ENCODE peak calls at places on chromosomes 6 and 20, in ten cellular contexts. J is ovary, Z is adrenal gland, D is uterus, S is H54, N is breast epithelium, R is transverse colon, M is stomach, B is A549, I is body of pancreas. A is an unnamed sample.

GRCh38 chr6:14736231-14736953 is 509.5 kb upstream of the JARID2 start:
- DNase-seq in B (no peak), S (no peak), I (no peak), N (no peak), M (no peak), R (no peak), D (no peak), J (no peak), Z (no peak), A (no peak)

GRCh38 chr6:37496951-37497885 is 2.5 kb downstream of the CCDC167 start:
- DNase-seq in R (no peak), D (no peak), N (no peak), J (no peak), S (no peak), B (no peak), I (no peak), Z (no peak), M (no peak), A (no peak)

GRCh38 chr6:161683400-161683799 is 409.5 kb upstream of the AGPAT4 start:
- DNase-seq in R (no peak), M (no peak), S (no peak), J (no peak), B (no peak), D (no peak), Z (no peak), N (no peak), I (peak), A (no peak)

GRCh38 chr6:83853968-83854501 is 875 bp downstream of the RIPPLY2 start:
- DNase-seq in Z (no peak), J (no peak), R (no peak), N (no peak), I (no peak), M (no peak), D (no peak), S (no peak), B (no peak), A (no peak)

GRCh38 chr6:2695464-2696095 is 55.1 kb downstream of the MYLK4 start:
- DNase-seq in I (no peak), S (no peak), N (no peak), R (no peak), D (no peak), B (no peak), J (no peak), M (no peak), Z (no peak), A (no peak)

GRCh38 chr6:11350294-11350693 is 117.8 kb upstream of the NEDD9 start:
- DNase-seq in S (no peak), D (no peak), J (no peak), M (no peak), B (no peak), Z (no peak), R (no peak), I (no peak), N (no peak), A (no peak)

GRCh38 chr6:151475653-151476523 is 17.9 kb upstream of the CCDC170 start:
- DNase-seq in D (no peak), J (no peak), S (no peak), R (peak), N (no peak), Z (peak), I (no peak), M (peak), B (peak), A (no peak)

GRCh38 chr6:74117113-74117512 is 421.1 kb downstream of the CD109 start:
- DNase-seq in I (no peak), N (no peak), D (no peak), J (no peak), M (no peak), S (no peak), R (no peak), B (no peak), Z (no peak), A (no peak)

GRCh38 chr6:34957184-34957904 is 68.3 kb downstream of the ANKS1A start:
- DNase-seq in I (no peak), D (no peak), B (no peak), S (no peak), M (no peak), N (no peak), Z (no peak), R (no peak), J (no peak), A (no peak)

GRCh38 chr6:100633096-100633766 is 168.5 kb upstream of the SIM1 start:
- DNase-seq in I (no peak), R (no peak), B (peak), S (peak), J (no peak), N (no peak), D (no peak), Z (no peak), M (no peak), A (no peak)

GRCh38 chr6:39037707-39038106 is 10.9 kb upstream of the GLP1R start:
- DNase-seq in R (no peak), S (no peak), B (no peak), Z (no peak), I (no peak), J (no peak), D (no peak), N (no peak), M (no peak), A (no peak)

GRCh38 chr20:3101737-3102574 is 17.4 kb upstream of the AVP start:
- DNase-seq in I (no peak), S (no peak), D (no peak), M (no peak), B (no peak), J (no peak), R (peak), Z (no peak), N (no peak), A (no peak)

GRCh38 chr20:34299925-34300806 is 3.0 kb downstream of the AHCY start:
- DNase-seq in I (no peak), N (no peak), R (no peak), S (no peak), M (no peak), B (no peak), D (no peak), J (no peak), Z (no peak), A (no peak)

GRCh38 chr6:157036245-157036681 is 259.1 kb downstream of the ARID1B start:
- DNase-seq in R (no peak), D (no peak), S (no peak), J (no peak), M (peak), N (no peak), B (no peak), I (no peak), Z (no peak), A (no peak)

GRCh38 chr6:102732908-102733307 is 1339.4 kb downstream of the GRIK2 start:
- DNase-seq in M (no peak), N (no peak), R (no peak), S (peak), B (no peak), D (no peak), I (no peak), Z (no peak), J (no peak), A (no peak)

GRCh38 chr6:22147983-22148797 is 148.6 kb downstream of the PRL start:
- DNase-seq in N (peak), J (peak), I (peak), B (no peak), R (no peak), D (no peak), M (no peak), Z (no peak), S (peak), A (no peak)

GRCh38 chr6:170032197-170032596 is 258.7 kb downstream of the DLL1 start:
- DNase-seq in J (peak), Z (no peak), I (peak), D (peak), S (no peak), B (no peak), N (peak), M (peak), R (peak), A (peak)

GRCh38 chr6:168264593-168265335 is 54.8 kb downstream of the DACT2 start:
- DNase-seq in R (no peak), D (no peak), M (no peak), B (no peak), N (no peak), S (no peak), J (peak), Z (no peak), I (no peak), A (peak)

GRCh38 chr6:10341605-10342004 is 73.3 kb downstream of the TFAP2A start:
- DNase-seq in Z (no peak), B (no peak), I (no peak), N (no peak), J (no peak), D (no peak), R (no peak), M (no peak), S (no peak), A (no peak)

GRCh38 chr6:30500421-30501069 is 11.2 kb downstream of the HLA-E start:
- DNase-seq in M (no peak), D (no peak), B (no peak), S (no peak), I (no peak), N (no peak), R (no peak), Z (no peak), J (no peak), A (no peak)

GRCh38 chr6:71294121-71294523 is 5.5 kb downstream of the OGFRL1 start:
- DNase-seq in J (no peak), M (no peak), S (no peak), I (no peak), R (no peak), D (no peak), B (no peak), Z (no peak), N (no peak), A (no peak)

GRCh38 chr6:168128631-168129291 is 49.7 kb upstream of the FRMD1 start:
- DNase-seq in S (no peak), J (no peak), M (no peak), I (no peak), R (no peak), Z (no peak), D (no peak), N (no peak), B (no peak), A (peak)

GRCh38 chr20:23314714-23315498 is 35.7 kb upstream of the NXT1 start:
- DNase-seq in M (no peak), R (no peak), D (peak), I (no peak), J (no peak), N (no peak), S (no peak), Z (no peak), B (no peak), A (peak)

GRCh38 chr6:51526922-51527321 is 560.5 kb downstream of the PKHD1 start:
- DNase-seq in R (no peak), B (no peak), M (no peak), N (no peak), S (no peak), Z (no peak), J (no peak), D (no peak), I (no peak), A (no peak)

GRCh38 chr6:12011276-12012112 is 618 bp upstream of the HIVEP1 start:
- DNase-seq in R (peak), D (peak), J (peak), B (peak), N (peak), S (peak), M (peak), Z (peak), I (peak), A (peak)

GRCh38 chr6:168054663-168055560 is 24.1 kb downstream of the FRMD1 start:
- DNase-seq in I (no peak), R (no peak), S (no peak), Z (no peak), J (peak), D (no peak), M (no peak), N (no peak), B (no peak), A (no peak)

GRCh38 chr6:47484616-47485015 is 7.0 kb downstream of the CD2AP start:
- DNase-seq in Z (no peak), M (no peak), N (no peak), D (no peak), J (no peak), I (no peak), B (no peak), S (no peak), R (no peak), A (no peak)

GRCh38 chr6:56766806-56767178 is 124.1 kb upstream of the DST start:
- DNase-seq in D (no peak), N (no peak), Z (no peak), B (no peak), J (no peak), I (no peak), R (no peak), M (no peak), S (no peak), A (no peak)

GRCh38 chr20:40587038-40587437 is 102.0 kb downstream of the MAFB start:
- DNase-seq in I (no peak), J (no peak), N (no peak), R (no peak), B (no peak), M (no peak), S (no peak), D (no peak), Z (no peak), A (no peak)

GRCh38 chr6:43724914-43725642 is 37.5 kb upstream of the MRPS18A start:
- DNase-seq in M (peak), N (peak), I (peak), R (peak), D (peak), J (peak), S (peak), B (no peak), Z (peak), A (peak)

GRCh38 chr6:83429857-83430605 is 820 bp downstream of the ME1 start:
- DNase-seq in N (no peak), M (peak), I (peak), Z (peak), B (no peak), R (peak), S (peak), D (no peak), J (no peak), A (no peak)

GRCh38 chr6:107841265-107841650 is 17.1 kb upstream of the SCML4 start:
- DNase-seq in M (no peak), N (no peak), B (no peak), Z (no peak), D (no peak), I (no peak), R (no peak), J (no peak), S (no peak), A (no peak)

GRCh38 chr6:9890469-9890868 is 524.4 kb downstream of the TFAP2A start:
- DNase-seq in M (no peak), N (no peak), Z (no peak), J (no peak), D (no peak), I (no peak), S (no peak), R (no peak), B (no peak), A (no peak)

GRCh38 chr20:59810376-59811187 is 122.9 kb downstream of the SYCP2 start:
- DNase-seq in B (no peak), R (no peak), M (peak), N (no peak), Z (no peak), I (no peak), D (peak), S (no peak), J (no peak), A (peak)

GRCh38 chr20:63979221-63979548 is 257 bp downstream of the SAMD10 start:
- DNase-seq in D (no peak), N (no peak), S (no peak), M (no peak), I (no peak), J (peak), B (no peak), R (no peak), Z (no peak), A (no peak)
- TF ChIP-seq POLR2A in D (no peak), N (no peak), S (no peak), M (no peak), I (no peak), J (no peak), B (no peak), R (no peak), Z (no peak), A (no peak)

GRCh38 chr20:8147476-8147875 is 15.4 kb downstream of the PLCB1 start:
- DNase-seq in M (no peak), S (no peak), I (no peak), B (no peak), R (no peak), J (no peak), D (no peak), Z (no peak), N (no peak), A (no peak)

GRCh38 chr20:8150591-8150990 is 18.5 kb downstream of the PLCB1 start:
- DNase-seq in Z (no peak), N (no peak), B (no peak), I (no peak), S (no peak), D (no peak), R (no peak), J (no peak), M (no peak), A (no peak)

GRCh38 chr20:8145246-8145639 is 13.2 kb downstream of the PLCB1 start:
- DNase-seq in N (no peak), M (no peak), Z (no peak), B (no peak), I (no peak), J (no peak), R (no peak), S (no peak), D (no peak), A (no peak)

GRCh38 chr20:8151371-8151770 is 19.3 kb downstream of the PLCB1 start:
- DNase-seq in I (no peak), S (no peak), R (no peak), B (no peak), M (no peak), Z (no peak), N (no peak), J (no peak), D (no peak), A (no peak)

DNA sequence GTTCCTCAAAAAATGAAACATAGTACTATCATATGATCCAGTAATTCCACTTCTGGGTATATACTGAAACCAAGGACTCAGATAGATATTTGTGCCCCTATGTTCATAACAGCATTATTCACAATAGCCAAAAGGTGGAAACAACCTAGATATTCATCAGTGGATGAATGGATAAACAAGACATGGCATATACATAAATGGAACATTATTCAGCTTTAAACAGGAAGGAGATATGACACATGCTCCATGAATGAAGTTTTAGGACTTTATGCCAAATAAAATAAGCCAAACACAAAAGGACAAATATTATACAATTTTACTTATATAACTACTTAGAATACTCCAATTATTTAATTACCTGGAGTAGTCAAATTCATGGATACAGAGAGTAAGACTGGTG is 16.4 kb downstream of the PLCB1 start:
- DNase-seq in I (no peak), M (no peak), J (no peak), R (no peak), Z (no peak), N (no peak), D (no peak), S (no peak), B (no peak), A (no peak)
- TF ChIP-seq POLR2A in I (no peak), M (no peak), J (no peak), R (no peak), Z (no peak), N (no peak), D (no peak), S (no peak), B (no peak), A (no peak)

GRCh38 chr6:31738048-31738979 is 1.5 kb upstream of the MSH5 start:
- DNase-seq in M (peak), B (peak), N (peak), J (no peak), D (no peak), R (peak), S (peak), Z (no peak), I (peak), A (peak)
- TF ChIP-seq POLR2A in M (no peak), B (no peak), N (no peak), J (no peak), D (peak), R (peak), S (peak), Z (no peak), I (peak), A (no peak)

GRCh38 chr20:46407671-46407996 is 1.2 kb upstream of the ELMO2 start:
- DNase-seq in B (no peak), R (no peak), N (no peak), Z (no peak), I (peak), S (no peak), D (no peak), M (no peak), J (no peak), A (no peak)

GRCh38 chr20:46406986-46407670 is 713 bp upstream of the ELMO2 start:
- DNase-seq in D (peak), B (no peak), R (peak), N (peak), I (peak), Z (peak), J (peak), M (peak), S (no peak), A (peak)

GRCh38 chr20:46408281-46408731 is 1.9 kb upstream of the ELMO2 start:
- DNase-seq in Z (no peak), M (no peak), D (no peak), J (no peak), I (no peak), S (no peak), B (no peak), R (no peak), N (no peak), A (no peak)

GRCh38 chr20:46402236-46402886 is 4.1 kb downstream of the ELMO2 start:
- DNase-seq in D (no peak), B (no peak), M (no peak), S (no peak), R (no peak), I (no peak), N (no peak), J (no peak), Z (no peak), A (no peak)

GRCh38 chr20:46406200-46406985 is at the start of gene ELMO2:
- DNase-seq in B (peak), R (peak), D (peak), J (peak), Z (peak), N (peak), S (peak), M (peak), I (peak), A (peak)
- TF ChIP-seq POLR2A in B (peak), R (peak), D (peak), J (peak), Z (peak), N (peak), S (peak), M (no peak), I (peak), A (no peak)